ENCODE peak calls at places on chromosomes 1 and 21, in seven cellular contexts. B is MM.1S, J is OCI-LY7, I is SK-N-SH, V is GM23248, K is neural progenitor cell, Y is HCT116. H is an unnamed sample.

GRCh38 chr1:52795464-52795863 is 47.1 kb upstream of the ZYG11A start:
- DNase-seq in J (no peak), K (no peak), I (no peak), B (no peak), Y (no peak), V (no peak), H (no peak)

GRCh38 chr1:230395932-230396331 is 30.2 kb downstream of the PGBD5 start:
- DNase-seq in Y (no peak), K (no peak), J (no peak), B (no peak), V (no peak), I (no peak), H (no peak)

GRCh38 chr1:164728719-164729118 is 169.7 kb downstream of the PBX1 start:
- DNase-seq in V (no peak), I (no peak), K (no peak), B (no peak), J (no peak), Y (no peak), H (no peak)

GRCh38 chr1:41530411-41530810 is 45.9 kb upstream of the EDN2 start:
- DNase-seq in Y (no peak), B (no peak), J (no peak), I (no peak), V (no peak), K (no peak), H (no peak)

GRCh38 chr1:117818456-117818855 is 111.0 kb downstream of the GDAP2 start:
- DNase-seq in K (no peak), V (no peak), Y (no peak), J (no peak), B (no peak), I (no peak), H (no peak)

GRCh38 chr1:63116016-63116415 is 206.4 kb upstream of the FOXD3 start:
- DNase-seq in K (no peak), J (no peak), I (no peak), Y (no peak), V (peak; percentile 40), B (no peak), H (no peak)

GRCh38 chr1:245416771-245417170 is 262.0 kb downstream of the KIF26B start:
- DNase-seq in B (no peak), J (no peak), K (no peak), V (no peak), Y (no peak), I (no peak), H (no peak)

GRCh38 chr1:111217183-111217910 is 10.2 kb upstream of the CHI3L2 start:
- DNase-seq in B (no peak), Y (no peak), I (no peak), J (peak; percentile 63), K (no peak), V (no peak), H (no peak)

GRCh38 chr1:59485949-59486348 is 189.1 kb downstream of the FGGY start:
- DNase-seq in K (no peak), J (no peak), I (no peak), V (no peak), B (no peak), Y (no peak), H (no peak)

GRCh38 chr1:96376846-96377245 is 344.7 kb upstream of the PTBP2 start:
- DNase-seq in J (no peak), K (no peak), B (no peak), Y (no peak), V (no peak), I (no peak), H (no peak)

GRCh38 chr1:6111571-6111970 is 65.9 kb downstream of the KCNAB2 start:
- DNase-seq in V (peak; percentile 52), K (no peak), I (peak; percentile 94), Y (no peak), B (no peak), J (no peak), H (no peak)

GRCh38 chr1:226886142-226886901 is 15.9 kb downstream of the PSEN2 start:
- DNase-seq in Y (no peak), J (no peak), V (no peak), K (no peak), B (peak; percentile 55), I (no peak), H (no peak)

GRCh38 chr1:151373196-151373595 is 691 bp upstream of the SELENBP1 start:
- DNase-seq in Y (no peak), B (no peak), I (no peak), V (no peak), K (no peak), J (no peak), H (no peak)

GRCh38 chr1:204589409-204590038 is 73.3 kb downstream of the MDM4 start:
- DNase-seq in Y (no peak), J (no peak), B (no peak), K (no peak), V (peak; percentile 16), I (no peak), H (no peak)

GRCh38 chr21:42747267-42747701 is 93.9 kb downstream of the PDE9A start:
- DNase-seq in J (no peak), Y (no peak), B (no peak), K (peak; percentile 54), V (no peak), I (no peak), H (no peak)

GRCh38 chr21:43374228-43374885 is 52.6 kb downstream of the SIK1 start:
- DNase-seq in K (no peak), Y (no peak), V (no peak), I (no peak), B (no peak), J (no peak), H (no peak)

GRCh38 chr1:102861247-102861646 is 247.1 kb downstream of the COL11A1 start:
- DNase-seq in B (no peak), Y (no peak), J (no peak), K (no peak), V (peak; percentile 38), I (no peak), H (no peak)

GRCh38 chr1:218371927-218372672 is 27.0 kb downstream of the TGFB2 start:
- DNase-seq in V (peak; percentile 41), Y (no peak), K (no peak), J (no peak), I (no peak), B (no peak), H (no peak)

GRCh38 chr1:1402081-1402900 is 3.2 kb upstream of the CCNL2 start:
- DNase-seq in Y (peak; percentile 52), K (peak; percentile 77), B (peak; percentile 33), J (peak; percentile 40), I (peak; percentile 63), V (peak; percentile 84), H (peak; percentile 69)

GRCh38 chr1:8121261-8122159 is 95.4 kb upstream of the ERRFI1 start:
- DNase-seq in B (no peak), V (no peak), Y (peak; percentile 95), J (no peak), K (no peak), I (no peak), H (peak; percentile 61)

GRCh38 chr1:167564592-167564991 is 11.0 kb upstream of the CREG1 start:
- DNase-seq in V (peak; percentile 15), K (no peak), Y (no peak), J (peak; percentile 44), I (no peak), B (no peak), H (no peak)

GRCh38 chr1:227945891-227946623 is 1.7 kb downstream of the WNT9A start:
- DNase-seq in B (peak; percentile 66), V (peak; percentile 92), K (no peak), J (no peak), I (peak; percentile 25), Y (peak; percentile 77), H (peak; percentile 85)

GRCh38 chr1:202376247-202376646 is 27.7 kb downstream of the PPP1R12B start:
- DNase-seq in V (peak; percentile 58), I (no peak), K (no peak), Y (no peak), B (no peak), J (no peak), H (no peak)

GRCh38 chr1:41240806-41241747 is 1.0 kb downstream of the SCMH1 start:
- DNase-seq in K (peak; percentile 65), B (peak; percentile 86), J (peak; percentile 78), I (peak; percentile 81), V (peak; percentile 78), Y (no peak), H (peak; percentile 76)

GRCh38 chr1:55580845-55581332 is 365.7 kb upstream of the USP24 start:
- DNase-seq in K (no peak), I (no peak), J (no peak), V (peak; percentile 95), Y (peak; percentile 23), B (no peak), H (peak; percentile 54)

GRCh38 chr1:36248250-36248894 is 24.1 kb downstream of the THRAP3 start:
- DNase-seq in Y (peak; percentile 75), B (no peak), K (no peak), J (no peak), V (peak; percentile 91), I (no peak), H (peak; percentile 61)

GRCh38 chr21:32569261-32570230 is 15.8 kb downstream of the TCP10L start:
- DNase-seq in B (peak; percentile 89), I (peak; percentile 86), Y (peak; percentile 62), V (peak; percentile 88), J (peak; percentile 80), K (peak; percentile 90), H (peak; percentile 89)

GRCh38 chr1:28258628-28259251 is 578 bp upstream of the SESN2 start:
- DNase-seq in I (no peak), K (no peak), Y (no peak), V (peak; percentile 70), J (no peak), B (no peak), H (no peak)

GRCh38 chr1:55716610-55717009 is 501.4 kb upstream of the USP24 start:
- DNase-seq in V (peak; percentile 58), I (no peak), B (peak; percentile 65), J (no peak), Y (no peak), K (no peak), H (no peak)

GRCh38 chr1:21255284-21255942 is 34.9 kb downstream of the ECE1 start:
- DNase-seq in V (peak; percentile 91), Y (peak; percentile 68), I (peak; percentile 83), B (peak; percentile 66), J (peak; percentile 87), K (peak; percentile 93), H (peak; percentile 94)
- TF ChIP-seq EZH2phosphoT487 in V (no peak), Y (no peak), I (no peak), B (no peak), J (no peak), K (no peak), H (no peak)

GRCh38 chr21:39429445-39429844 is 16.1 kb downstream of the LCA5L start:
- DNase-seq in V (no peak), Y (no peak), J (no peak), B (no peak), K (no peak), I (no peak), H (no peak)
- TF ChIP-seq EZH2phosphoT487 in V (no peak), Y (no peak), J (no peak), B (no peak), K (no peak), I (no peak), H (no peak)

DNA sequence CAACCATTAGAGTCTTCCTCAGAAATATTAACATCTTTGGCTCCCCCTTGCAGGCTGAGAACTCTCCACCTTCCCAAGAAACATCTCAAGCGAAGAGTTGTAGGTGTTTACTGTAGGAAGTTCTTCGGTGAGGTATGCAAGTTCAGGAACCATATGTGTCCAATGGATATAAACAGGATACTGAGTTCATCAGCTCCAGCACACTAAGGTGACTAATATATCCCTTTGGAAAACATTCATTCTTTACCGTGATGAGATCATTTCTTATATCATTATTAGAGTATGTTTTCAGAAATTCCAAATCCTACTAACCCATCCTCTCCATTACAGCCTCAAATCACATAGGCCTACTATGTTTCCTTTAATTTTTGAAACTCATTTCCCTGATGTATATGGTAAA is 37.3 kb upstream of the PRMT6 start:
- DNase-seq in V (peak; percentile 52), Y (no peak), B (no peak), I (no peak), J (no peak), K (no peak), H (no peak)
- TF ChIP-seq EZH2phosphoT487 in V (no peak), Y (no peak), B (no peak), I (no peak), J (no peak), K (no peak), H (no peak)

GRCh38 chr1:82086739-82087138 is 286.0 kb downstream of the ADGRL2 start:
- DNase-seq in Y (no peak), J (no peak), K (no peak), I (no peak), V (peak; percentile 4), B (no peak), H (no peak)
- TF ChIP-seq EZH2phosphoT487 in Y (no peak), J (no peak), K (no peak), I (no peak), V (no peak), B (no peak), H (no peak)